ENCODE peak calls at places on chromosome 6, in four cellular contexts. L, F, M and A are unnamed samples. For H3K4me1, the result is how much of the 10 kb centered on the place peaks cover.

GRCh38 chr6:30121446-30122065 is 8.7 kb upstream of the TRIM31 start:
- DNase-seq in L (no peak), M (no peak), F (no peak), A (no peak)

GRCh38 chr6:41625442-41625841 is 12.8 kb upstream of the MDFI start:
- DNase-seq in M (peak), L (peak), F (no peak), A (no peak)

GRCh38 chr6:82959385-82959941 is 106.2 kb downstream of the UBE3D start:
- DNase-seq in M (no peak), L (no peak), F (no peak), A (no peak)

GRCh38 chr6:66183982-66184555 is 477.0 kb upstream of the EYS start:
- DNase-seq in L (no peak), M (no peak), F (no peak), A (no peak)

GRCh38 chr6:155185544-155185943 is 78.3 kb upstream of the CLDN20 start:
- DNase-seq in L (no peak), F (no peak), M (no peak), A (no peak)

GRCh38 chr6:166629628-166630027 is 2.6 kb upstream of the RPS6KA2 start:
- DNase-seq in M (no peak), L (no peak), F (no peak), A (no peak)

GRCh38 chr6:157555795-157556645 is 175.0 kb downstream of the ZDHHC14 start:
- DNase-seq in L (no peak), F (no peak), M (no peak), A (no peak)

GRCh38 chr6:1787109-1787466 is 177.4 kb downstream of the FOXC1 start:
- DNase-seq in F (no peak), L (no peak), M (no peak), A (no peak)

GRCh38 chr6:55694148-55694547 is 115.2 kb upstream of the HMGCLL1 start:
- DNase-seq in L (no peak), F (no peak), M (no peak), A (no peak)

GRCh38 chr6:71929047-71929446 is 42.7 kb downstream of the RIMS1 start:
- DNase-seq in L (no peak), F (no peak), M (no peak), A (no peak)

GRCh38 chr6:155985660-155986138 is 530.1 kb upstream of the NOX3 start:
- DNase-seq in L (no peak), F (no peak), M (no peak), A (no peak)

GRCh38 chr6:133306876-133307275 is 65.7 kb downstream of the EYA4 start:
- DNase-seq in M (no peak), L (no peak), F (no peak), A (no peak)

GRCh38 chr6:127289934-127290333 is 23.3 kb downstream of the RNF146 start:
- DNase-seq in M (no peak), L (no peak), F (no peak), A (no peak)

GRCh38 chr6:41939091-41939847 is 2.3 kb downstream of the CCND3 start:
- DNase-seq in L (peak), M (peak), F (no peak), A (peak)

GRCh38 chr6:169794317-169795055 is 43.1 kb downstream of the ERMARD start:
- DNase-seq in F (no peak), L (no peak), M (no peak), A (peak)

GRCh38 chr6:169328112-169328801 is 74.6 kb upstream of the THBS2 start:
- DNase-seq in M (no peak), L (peak), F (no peak), A (no peak)

GRCh38 chr6:166551797-166552495 is 34.5 kb downstream of the RAMACL start:
- DNase-seq in M (no peak), F (no peak), L (no peak), A (no peak)

GRCh38 chr6:160337991-160338390 is 10.2 kb upstream of the SLC22A3 start:
- DNase-seq in F (no peak), L (no peak), M (no peak), A (no peak)

GRCh38 chr6:141685416-141685815 is 447.3 kb upstream of the GJE1 start:
- DNase-seq in M (no peak), F (no peak), L (no peak), A (no peak)

GRCh38 chr6:142222022-142222421 is 75.0 kb downstream of the VTA1 start:
- DNase-seq in F (no peak), L (no peak), M (no peak), A (no peak)

GRCh38 chr6:138520463-138520862 is 21.2 kb upstream of the NHSL1 start:
- DNase-seq in F (no peak), L (no peak), M (no peak), A (no peak)

GRCh38 chr6:138517635-138518034 is 18.3 kb upstream of the NHSL1 start:
- DNase-seq in M (peak), F (no peak), L (no peak), A (no peak)

GRCh38 chr6:138514860-138515540 is 15.7 kb upstream of the NHSL1 start:
- DNase-seq in L (no peak), M (no peak), F (no peak), A (no peak)

GRCh38 chr6:138515657-138516056 is 16.4 kb upstream of the NHSL1 start:
- DNase-seq in L (no peak), M (no peak), F (no peak), A (no peak)

GRCh38 chr6:138518054-138518453 is 18.8 kb upstream of the NHSL1 start:
- DNase-seq in F (no peak), M (no peak), L (no peak), A (no peak)
- H3K4me1 ChIP-seq in F (under half), M (under half), L (under half), A (under half)

GRCh38 chr6:14450133-14451040 is 332.8 kb downstream of the CD83 start:
- DNase-seq in M (no peak), F (no peak), L (no peak), A (no peak)
- H3K4me1 ChIP-seq in M (under half), F (under half), L (under half), A (under half)

DNA sequence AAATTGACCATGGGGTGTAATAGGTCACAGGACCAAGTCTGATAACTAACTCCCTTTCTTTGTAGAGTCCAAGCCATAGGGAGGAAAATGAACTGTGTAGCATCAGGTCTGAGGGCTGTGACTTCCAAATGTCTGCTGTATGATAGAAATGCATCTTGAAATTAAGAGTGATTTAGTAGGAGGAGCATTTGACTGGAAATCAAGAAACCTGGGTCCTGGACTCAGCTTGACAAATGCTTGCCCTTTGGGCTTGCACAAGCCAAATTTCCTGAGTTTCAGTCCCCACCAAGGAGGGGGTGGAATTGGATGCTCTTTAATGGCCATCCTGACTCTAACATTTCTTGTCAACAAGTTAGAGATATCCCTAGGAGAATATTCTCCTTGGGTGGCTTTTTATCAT is 187.0 kb downstream of the PDE7B start:
- DNase-seq in M (no peak), L (no peak), F (no peak), A (no peak)
- H3K4me1 ChIP-seq in M (under half), L (under half), F (under half), A (under half)

DNA sequence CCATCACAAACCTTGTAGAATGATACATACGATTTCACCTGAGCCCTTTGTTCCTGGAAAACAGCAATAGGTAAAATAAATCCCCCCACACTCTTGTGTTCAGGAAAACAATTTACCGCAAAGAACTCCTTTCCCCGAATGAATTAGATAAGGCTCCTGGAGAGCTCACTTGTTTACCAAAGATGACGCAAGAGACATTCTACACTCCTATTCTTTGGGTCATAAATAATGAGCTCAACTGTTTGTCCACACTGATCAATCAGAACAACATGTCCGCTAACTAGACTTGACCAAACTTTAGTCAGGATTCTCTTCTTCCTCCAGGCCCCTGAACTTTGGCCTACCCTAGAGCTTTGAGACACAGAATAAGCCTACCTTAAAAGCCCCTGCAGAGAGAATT is 271.9 kb upstream of the OPRM1 start:
- DNase-seq in M (no peak), L (no peak), F (no peak), A (no peak)
- H3K4me1 ChIP-seq in M (under half), L (under half), F (under half), A (under half)